ENCODE peak calls at places on chromosomes 3 and 15, in four cellular contexts. M, S, T and Y are unnamed samples.

GRCh38 chr3:141383555-141384129 is 15.3 kb downstream of the ZBTB38 start:
- DNase-seq in M (no peak), S (no peak), T (no peak), Y (no peak)

GRCh38 chr15:45118131-45118588 is 4.0 kb downstream of the DUOXA2 start:
- DNase-seq in M (peak; percentile 93), S (peak; percentile 88), T (peak; percentile 45), Y (peak; percentile 87)

GRCh38 chr3:41602121-41602520 is 359.8 kb downstream of the ULK4 start:
- DNase-seq in M (no peak), S (no peak), T (no peak), Y (no peak)

GRCh38 chr3:28022916-28023315 is 218.5 kb upstream of the CMC1 start:
- DNase-seq in M (no peak), S (no peak), T (no peak), Y (peak; percentile 26)

GRCh38 chr3:62923092-62923491 is 47.9 kb upstream of the CADPS start:
- DNase-seq in M (no peak), S (no peak), T (no peak), Y (no peak)

GRCh38 chr3:168341192-168341816 is 245.6 kb upstream of the GOLIM4 start:
- DNase-seq in M (no peak), S (no peak), T (no peak), Y (no peak)

GRCh38 chr3:10334461-10334860 is 13.5 kb upstream of the SEC13 start:
- DNase-seq in M (peak; percentile 76), S (no peak), T (no peak), Y (no peak)

GRCh38 chr3:59289836-59290235 is 240.0 kb upstream of the CFAP20DC start:
- DNase-seq in M (no peak), S (no peak), T (no peak), Y (no peak)

GRCh38 chr3:127425505-127426443 is 137.9 kb upstream of the PRR20G start:
- DNase-seq in M (no peak), S (no peak), T (no peak), Y (no peak)

GRCh38 chr3:183822631-183823030 is 2.7 kb downstream of the MAP6D1 start:
- DNase-seq in M (no peak), S (no peak), T (no peak), Y (no peak)

GRCh38 chr3:67531149-67532101 is 123.0 kb downstream of the SUCLG2 start:
- DNase-seq in M (no peak), S (no peak), T (no peak), Y (no peak)

GRCh38 chr3:178245385-178245778 is 290.9 kb upstream of the KCNMB2 start:
- DNase-seq in M (no peak), S (no peak), T (no peak), Y (no peak)

GRCh38 chr15:60255390-60255789 is 142.4 kb downstream of the ANXA2 start:
- DNase-seq in M (no peak), S (no peak), T (peak; percentile 30), Y (no peak)

GRCh38 chr3:155286745-155287144 is 6.7 kb downstream of the STRIT1 start:
- DNase-seq in M (no peak), S (no peak), T (no peak), Y (no peak)

GRCh38 chr3:67402873-67403272 is 251.5 kb downstream of the SUCLG2 start:
- DNase-seq in M (no peak), S (no peak), T (no peak), Y (no peak)

GRCh38 chr3:88117683-88118082 is 32.1 kb upstream of the C3orf38 start:
- DNase-seq in M (no peak), S (no peak), T (no peak), Y (peak; percentile 12)

GRCh38 chr15:62857411-62857853 is 185.1 kb upstream of the TPM1 start:
- DNase-seq in M (no peak), S (no peak), T (no peak), Y (no peak)

GRCh38 chr15:44729394-44729913 is 6.9 kb upstream of the TRIM69 start:
- DNase-seq in M (peak; percentile 20), S (no peak), T (no peak), Y (no peak)

GRCh38 chr3:73624363-73625123 is at the start of gene PDZRN3:
- DNase-seq in M (no peak), S (no peak), T (no peak), Y (no peak)

GRCh38 chr15:74651251-74651741 is 35.7 kb downstream of the CLK3 start:
- DNase-seq in M (no peak), S (no peak), T (no peak), Y (no peak)

GRCh38 chr3:105866656-105867653 is 1.9 kb downstream of the CBLB start:
- DNase-seq in M (peak; percentile 16), S (no peak), T (peak; percentile 80), Y (peak; percentile 12)

GRCh38 chr3:7447197-7447769 is 586.4 kb downstream of the GRM7 start:
- DNase-seq in M (no peak), S (no peak), T (peak; percentile 45), Y (no peak)

GRCh38 chr15:67048281-67049279 is 16.8 kb upstream of the SMAD3 start:
- DNase-seq in M (no peak), S (no peak), T (no peak), Y (no peak)

GRCh38 chr3:50616770-50617095 is 218 bp upstream of the MAPKAPK3 start:
- DNase-seq in M (peak; percentile 90), S (peak; percentile 88), T (peak; percentile 72), Y (peak; percentile 89)

GRCh38 chr3:19972056-19972455 is 25.2 kb downstream of the RAB5A start:
- DNase-seq in M (no peak), S (no peak), T (no peak), Y (no peak)

GRCh38 chr3:72171946-72172345 is 387.0 kb upstream of the PROK2 start:
- DNase-seq in M (no peak), S (no peak), T (no peak), Y (no peak)

GRCh38 chr15:76056931-76057330 is 2.9 kb upstream of the TMEM266 start:
- DNase-seq in M (no peak), S (peak; percentile 24), T (peak; percentile 77), Y (peak; percentile 48)

GRCh38 chr3:51957520-51958205 is 2.5 kb downstream of the GPR62 start:
- DNase-seq in M (no peak), S (no peak), T (no peak), Y (no peak)

GRCh38 chr3:133921592-133921991 is 25.9 kb upstream of the RAB6B start:
- DNase-seq in M (no peak), S (no peak), T (no peak), Y (no peak)

GRCh38 chr3:192516850-192517249 is 210.5 kb downstream of the FGF12 start:
- DNase-seq in M (no peak), S (no peak), T (no peak), Y (no peak)

GRCh38 chr3:192514754-192515660 is 212.3 kb downstream of the FGF12 start:
- DNase-seq in M (no peak), S (no peak), T (no peak), Y (no peak)

GRCh38 chr3:192515661-192516040 is 211.7 kb downstream of the FGF12 start:
- DNase-seq in M (no peak), S (no peak), T (no peak), Y (no peak)

GRCh38 chr3:192514081-192514753 is 213.1 kb downstream of the FGF12 start:
- DNase-seq in M (peak; percentile 11), S (no peak), T (no peak), Y (no peak)
- TF ChIP-seq POLR2AphosphoS5 in M (no peak), S (no peak), T (no peak), Y (no peak)

GRCh38 chr15:70714575-70714974 is 48.8 kb downstream of the UACA start:
- DNase-seq in M (no peak), S (no peak), T (no peak), Y (no peak)

GRCh38 chr15:70715840-70716510 is 47.4 kb downstream of the UACA start:
- DNase-seq in M (no peak), S (no peak), T (no peak), Y (no peak)

GRCh38 chr15:70717237-70717793 is 46.0 kb downstream of the UACA start:
- DNase-seq in M (no peak), S (no peak), T (no peak), Y (no peak)

GRCh38 chr15:70710714-70711113 is 52.6 kb downstream of the UACA start:
- DNase-seq in M (no peak), S (no peak), T (no peak), Y (no peak)

GRCh38 chr15:70713547-70714414 is 49.6 kb downstream of the UACA start:
- DNase-seq in M (no peak), S (no peak), T (no peak), Y (no peak)
- TF ChIP-seq SPI1 in M (no peak), S (no peak), T (no peak), Y (no peak)

DNA sequence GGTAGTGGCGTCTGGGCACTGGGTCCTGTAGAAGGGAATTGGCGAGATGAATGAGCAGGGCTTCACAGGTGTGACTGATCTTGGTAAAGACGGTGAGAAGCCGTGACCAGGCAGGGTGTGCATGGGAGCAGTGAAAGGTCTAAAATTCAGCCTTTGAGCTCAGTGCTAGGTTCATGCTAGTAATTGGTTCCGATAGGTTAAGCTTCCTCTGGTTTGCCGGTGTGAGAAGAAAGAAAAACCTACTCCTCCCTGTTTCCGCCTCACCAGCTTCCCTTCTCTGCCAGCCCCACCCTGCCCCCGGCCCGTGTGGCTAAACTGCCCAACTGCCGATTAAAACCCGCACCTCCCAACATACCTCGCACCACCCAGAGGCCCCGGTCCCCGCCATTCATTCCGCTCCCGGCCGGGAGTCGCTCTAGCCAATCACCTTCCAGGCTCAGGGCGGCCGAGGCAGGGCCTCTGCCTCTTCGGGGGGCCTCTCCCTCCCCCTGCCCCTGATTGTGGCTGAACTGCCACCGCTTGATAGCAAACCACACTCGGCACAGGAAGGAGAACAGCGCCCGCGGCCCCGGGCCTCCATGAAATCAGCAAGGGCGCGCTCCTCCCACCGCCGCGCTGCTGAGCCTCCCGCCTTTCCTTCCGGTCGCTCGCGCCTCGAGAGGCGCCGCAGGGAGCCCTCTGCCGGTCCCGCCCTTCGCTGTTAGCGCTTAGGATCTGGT is 7.3 kb upstream of the NRROS start:
- DNase-seq in M (peak; percentile 97), S (peak; percentile 73), T (peak; percentile 69), Y (peak; percentile 96)
- TF ChIP-seq POLR2AphosphoS5 in M (peak; percentile 81), S (peak; percentile 51), T (peak; percentile 74), Y (peak; percentile 94)

GRCh38 chr3:129756871-129757270 is 136.6 kb downstream of the TMCC1 start:
- DNase-seq in M (no peak), S (no peak), T (no peak), Y (no peak)
- TF ChIP-seq SPI1 in M (no peak), S (no peak), T (no peak), Y (no peak)

GRCh38 chr3:188776447-188776846 is 395.3 kb upstream of the TPRG1 start:
- DNase-seq in M (no peak), S (no peak), T (no peak), Y (no peak)

GRCh38 chr3:188769833-188770232 is 401.9 kb upstream of the TPRG1 start:
- DNase-seq in M (no peak), S (no peak), T (no peak), Y (no peak)

GRCh38 chr3:188775412-188775811 is 396.4 kb upstream of the TPRG1 start:
- DNase-seq in M (no peak), S (no peak), T (no peak), Y (no peak)

GRCh38 chr3:188772886-188773285 is 398.9 kb upstream of the TPRG1 start:
- DNase-seq in M (no peak), S (no peak), T (no peak), Y (no peak)
- TF ChIP-seq POLR2AphosphoS5 in M (no peak), S (no peak), T (no peak), Y (no peak)

DNA sequence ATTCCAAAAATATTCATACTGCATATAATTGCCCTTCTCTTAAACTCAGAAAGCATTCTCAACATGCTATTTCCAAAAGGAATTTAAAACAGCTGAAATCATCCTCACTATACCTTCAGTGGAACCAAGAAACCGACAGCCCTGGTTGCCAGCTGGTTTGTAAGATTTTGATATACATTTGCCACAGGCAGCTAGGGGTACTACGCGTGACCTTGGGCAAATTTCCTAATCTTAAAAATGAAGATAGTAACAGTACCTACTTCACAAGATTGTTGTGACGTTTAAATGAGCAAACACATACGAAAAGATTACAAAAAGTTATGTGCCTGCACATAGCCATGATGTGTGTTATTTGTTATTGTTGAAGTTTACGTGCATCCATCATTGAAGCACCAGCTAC is 7.3 kb downstream of the C3orf70 start:
- DNase-seq in M (no peak), S (no peak), T (no peak), Y (no peak)
- TF ChIP-seq SPI1 in M (no peak), S (no peak), T (no peak), Y (no peak)